ENCODE peak calls at places on chromosomes 11 and 22, in four cellular contexts. P is stimulated activated CD4-positive, alpha-beta T cell treated with anti-CD3 and anti-CD28 coated beads, Interleukin-1b, Interleukin-23, amount 100 ng/mL, for 24 hours; L is EL; H is NAMALWA. R is an unnamed sample.
A peak's percentile ranks its signal among the peaks of the same experiment; 100 is the strongest.

GRCh38 chr11:66920978-66921784 is 37.0 kb downstream of the PC start:
- DNase-seq in P (no peak), L (no peak), H (no peak), R (no peak)

GRCh38 chr11:47154738-47155570 is 21.7 kb downstream of the ARFGAP2 start:
- DNase-seq in P (no peak), L (no peak), H (no peak), R (no peak)

GRCh38 chr11:79678780-79679468 is 238.1 kb upstream of the TENM4 start:
- DNase-seq in P (no peak), L (no peak), H (no peak), R (no peak)

GRCh38 chr11:45736424-45736823 is 68.5 kb upstream of the SLC35C1 start:
- DNase-seq in P (no peak), L (peak; percentile 8), H (no peak), R (no peak)

GRCh38 chr22:48218889-48219420 is 1456.5 kb downstream of the TBC1D22A start:
- DNase-seq in P (no peak), L (no peak), H (no peak), R (no peak)

GRCh38 chr11:65577756-65578109 is 1.9 kb downstream of the EHBP1L1 start:
- DNase-seq in P (no peak), L (no peak), H (no peak), R (no peak)

GRCh38 chr22:36253523-36254490 is 874 bp downstream of the APOL1 start:
- DNase-seq in P (no peak), L (no peak), H (no peak), R (no peak)

GRCh38 chr11:129375731-129376657 is at the start of gene BARX2:
- DNase-seq in P (no peak), L (peak; percentile 32), H (no peak), R (peak; percentile 48)

GRCh38 chr11:65496304-65497140 is 2.3 kb upstream of the MALAT1 start:
- DNase-seq in P (no peak), L (peak; percentile 53), H (no peak), R (no peak)

GRCh38 chr11:12683857-12684256 is 9.6 kb downstream of the TEAD1 start:
- DNase-seq in P (no peak), L (peak; percentile 83), H (no peak), R (no peak)

GRCh38 chr11:66715346-66716085 is 13.5 kb downstream of the SPTBN2 start:
- DNase-seq in P (no peak), L (no peak), H (no peak), R (no peak)

GRCh38 chr22:21020802-21021429 is 6.0 kb downstream of the P2RX6 start:
- DNase-seq in P (no peak), L (peak; percentile 37), H (peak; percentile 66), R (no peak)

GRCh38 chr11:109933126-109933525 is 160.1 kb upstream of the ZC3H12C start:
- DNase-seq in P (no peak), L (peak; percentile 26), H (no peak), R (no peak)

GRCh38 chr11:125428486-125429173 is 67.4 kb downstream of the FEZ1 start:
- DNase-seq in P (no peak), L (no peak), H (peak; percentile 31), R (no peak)

GRCh38 chr11:61161190-61162091 is at the start of gene VPS37C:
- DNase-seq in P (peak; percentile 85), L (peak; percentile 88), H (peak; percentile 94), R (peak; percentile 86)

GRCh38 chr11:36373040-36374010 is 77.2 kb downstream of the PRR5L start:
- DNase-seq in P (no peak), L (no peak), H (no peak), R (no peak)

GRCh38 chr11:68685656-68686380 is 1.5 kb downstream of the GAL start:
- DNase-seq in P (no peak), L (no peak), H (no peak), R (no peak)

GRCh38 chr11:32827276-32827675 is 2.5 kb upstream of the PRRG4 start:
- DNase-seq in P (no peak), L (no peak), H (no peak), R (no peak)

GRCh38 chr22:38953577-38954413 is 3.6 kb upstream of the APOBEC3A start:
- DNase-seq in P (peak; percentile 29), L (peak; percentile 28), H (peak; percentile 41), R (no peak)

GRCh38 chr11:47435687-47436086 is 9.4 kb upstream of the PSMC3 start:
- DNase-seq in P (no peak), L (no peak), H (no peak), R (no peak)

GRCh38 chr11:85459304-85459703 is 167.8 kb downstream of the DLG2 start:
- DNase-seq in P (no peak), L (no peak), H (no peak), R (no peak)

GRCh38 chr22:48748860-48749554 is 1078.7 kb downstream of the BRD1 start:
- DNase-seq in P (no peak), L (no peak), H (no peak), R (no peak)

GRCh38 chr11:43830928-43831440 is 49.6 kb upstream of the ALKBH3 start:
- DNase-seq in P (peak; percentile 23), L (peak; percentile 99), H (no peak), R (no peak)

GRCh38 chr11:45606514-45607024 is 58.9 kb downstream of the CHST1 start:
- DNase-seq in P (no peak), L (no peak), H (no peak), R (no peak)

GRCh38 chr11:32829157-32829679 is 509 bp upstream of the PRRG4 start:
- DNase-seq in P (no peak), L (no peak), H (peak; percentile 72), R (no peak)

GRCh38 chr11:22510741-22511140 is 114.9 kb downstream of the FANCF start:
- DNase-seq in P (no peak), L (no peak), H (no peak), R (no peak)

GRCh38 chr11:117130879-117131278 is 13.2 kb upstream of the PAFAH1B2 start:
- DNase-seq in P (no peak), L (no peak), H (no peak), R (no peak)

GRCh38 chr11:20444537-20444936 is 57.0 kb downstream of the PRMT3 start:
- DNase-seq in P (no peak), L (no peak), H (no peak), R (no peak)

GRCh38 chr22:40396882-40397281 is 26.5 kb downstream of the SGSM3 start:
- DNase-seq in P (no peak), L (peak; percentile 51), H (no peak), R (no peak)

GRCh38 chr11:1342946-1343345 is 33.5 kb upstream of the TOLLIP start:
- DNase-seq in P (no peak), L (no peak), H (no peak), R (no peak)

GRCh38 chr11:131370901-131371790 is 731 bp downstream of the NTM start:
- DNase-seq in P (no peak), L (no peak), H (no peak), R (no peak)

GRCh38 chr11:108289699-108290098 is 66.8 kb downstream of the ATM start:
- DNase-seq in P (no peak), L (no peak), H (no peak), R (no peak)

GRCh38 chr11:19553683-19554333 is 158.8 kb upstream of the NAV2 start:
- DNase-seq in P (peak; percentile 63), L (peak; percentile 74), H (peak; percentile 89), R (peak; percentile 58)